ENCODE peak calls at places on chromosomes 6 and 20, in four cellular contexts. X is HepG2, M is K562, T is GM12878. B is an unnamed sample.

GRCh38 chr6:107228754-107229153 is 113.4 kb upstream of the BEND3 start:
- DNase-seq in X (no peak), M (no peak), T (no peak), B (no peak)

GRCh38 chr20:2133318-2134183 is 31.9 kb downstream of the STK35 start:
- DNase-seq in X (no peak), M (no peak), T (peak), B (no peak)

GRCh38 chr20:3815703-3816315 is 4.5 kb upstream of the AP5S1 start:
- DNase-seq in X (no peak), M (no peak), T (no peak), B (no peak)

GRCh38 chr6:74603676-74604075 is 602.2 kb downstream of the COL12A1 start:
- DNase-seq in X (no peak), M (no peak), T (no peak), B (no peak)

GRCh38 chr20:59495894-59496510 is 108.3 kb upstream of the PHACTR3 start:
- DNase-seq in X (peak), M (peak), T (no peak), B (peak)

GRCh38 chr6:137699036-137699683 is 167.9 kb upstream of the TNFAIP3 start:
- DNase-seq in X (no peak), M (no peak), T (no peak), B (no peak)

GRCh38 chr6:131949909-131950766 is 1.0 kb downstream of the CCN2 start:
- DNase-seq in X (peak), M (no peak), T (no peak), B (peak)

GRCh38 chr20:37670426-37670825 is 23.4 kb upstream of the CTNNBL1 start:
- DNase-seq in X (no peak), M (no peak), T (no peak), B (no peak)

GRCh38 chr6:152637422-152638047 is 373 bp upstream of the SYNE1 start:
- DNase-seq in X (no peak), M (no peak), T (no peak), B (no peak)

GRCh38 chr6:35752330-35752729 is 15.5 kb downstream of the ARMC12 start:
- DNase-seq in X (no peak), M (no peak), T (no peak), B (no peak)

DNA sequence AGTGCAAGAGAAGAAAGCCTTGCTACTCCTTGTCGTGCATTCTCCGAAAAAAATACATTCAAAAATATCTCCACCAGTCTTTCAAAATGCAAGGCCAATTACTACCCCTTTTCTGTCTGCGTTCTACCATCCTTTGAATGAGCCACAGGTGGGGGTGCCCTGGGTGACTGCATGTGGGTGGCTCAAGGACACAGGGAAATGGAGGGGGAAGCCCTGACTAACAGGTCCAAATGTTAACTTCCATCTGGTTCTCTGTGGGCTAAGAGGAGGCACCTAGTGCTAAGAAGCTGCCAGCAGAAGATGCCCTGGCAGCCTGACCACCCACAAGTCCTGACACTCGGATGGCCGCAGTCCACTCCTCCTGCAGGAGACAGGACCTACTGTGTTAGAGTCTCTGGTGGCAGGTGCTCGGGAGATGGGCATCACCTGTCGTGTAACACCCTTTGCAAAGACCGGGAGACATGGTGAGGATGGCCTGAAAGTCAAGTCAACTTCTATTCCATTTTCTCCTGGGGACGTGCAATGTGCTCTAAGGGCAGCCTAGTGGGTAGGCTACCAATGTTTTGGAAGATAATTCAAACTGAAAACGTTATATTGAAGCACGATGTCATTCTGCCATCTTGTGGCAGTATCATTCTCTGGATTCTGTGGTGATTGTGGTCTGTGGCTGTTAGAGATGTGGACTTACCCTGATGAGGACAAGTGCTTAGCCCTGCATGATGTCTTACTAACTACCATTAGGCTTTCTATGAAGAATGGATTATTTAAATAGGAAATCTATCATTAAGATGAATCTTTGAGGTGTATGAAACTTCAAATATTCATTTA is 27.4 kb upstream of the IGF2R start:
- DNase-seq in X (peak), M (peak), T (peak), B (no peak)
- TF ChIP-seq ESRRA in X (no peak), M (no peak), T (no peak), B (no peak)

GRCh38 chr20:32463642-32464400 is 105.7 kb downstream of the ASXL1 start:
- DNase-seq in X (no peak), M (no peak), T (no peak), B (no peak)
- TF ChIP-seq CREB1 in X (no peak), M (no peak), T (no peak), B (no peak)

GRCh38 chr6:17032595-17033591 is 69.0 kb upstream of the STMND1 start:
- DNase-seq in X (no peak), M (no peak), T (no peak), B (no peak)
- TF ChIP-seq ESRRA in X (no peak), M (no peak), T (no peak), B (no peak)

DNA sequence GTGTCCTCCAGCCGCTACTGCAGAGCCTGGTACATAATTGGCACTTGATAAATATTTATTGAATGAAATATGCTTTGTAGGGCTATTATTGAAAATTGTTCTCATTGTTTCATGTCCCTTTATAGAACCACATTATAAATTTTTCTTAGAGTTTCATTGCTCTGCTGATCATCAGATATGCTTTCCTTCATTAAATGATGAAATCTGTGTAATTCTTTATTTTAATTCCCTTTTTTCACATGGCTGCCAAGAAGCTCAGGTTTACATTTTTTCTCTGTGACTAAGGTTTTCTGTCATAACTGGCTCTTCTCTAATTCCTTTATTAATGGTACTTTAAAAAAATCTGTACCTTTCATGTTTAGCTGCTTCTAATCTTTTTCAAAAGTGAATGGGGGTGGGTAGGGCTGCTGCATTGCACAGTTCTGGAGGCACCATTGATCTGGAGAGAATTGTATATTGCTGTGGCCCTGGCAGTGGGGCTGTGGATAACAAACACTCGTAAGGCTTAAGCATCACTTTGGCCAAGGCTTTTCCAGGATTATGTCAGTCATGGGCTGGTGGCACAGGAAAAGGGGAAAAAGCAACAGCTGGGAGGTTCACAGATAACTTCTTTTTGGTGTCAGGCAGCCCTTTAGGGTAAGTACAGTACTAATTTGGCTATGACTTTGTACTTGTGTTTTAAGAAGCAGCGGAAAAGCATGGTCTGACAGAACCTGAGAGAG is 43.8 kb downstream of the ARFGEF2 start:
- DNase-seq in X (no peak), M (no peak), T (no peak), B (no peak)
- TF ChIP-seq CREB1 in X (no peak), M (no peak), T (no peak), B (no peak)

B was measured in WTC11.